ENCODE peak calls at places on chromosomes 16 and 17, in seven cellular contexts. V is GM12878, X is body of pancreas, H is ovary, A is tibial nerve, O is adrenal gland, D is heart left ventricle. Q is an unnamed sample.

GRCh38 chr17:43766413-43767052 is 7.9 kb upstream of the SOST start:
- DNase-seq in V (no peak), X (peak), H (peak), A (peak), O (peak), D (peak), Q (no peak)

GRCh38 chr17:68512967-68513474 is 791 bp downstream of the PRKAR1A start:
- DNase-seq in V (no peak), X (peak), H (no peak), A (peak), O (no peak), D (no peak), Q (peak)

GRCh38 chr16:17372383-17372782 is 98.4 kb downstream of the XYLT1 start:
- DNase-seq in V (no peak), X (no peak), H (no peak), A (no peak), O (no peak), D (no peak), Q (no peak)

GRCh38 chr16:69186642-69187386 is at the start of gene SNTB2:
- DNase-seq in V (peak), X (peak), H (peak), A (peak), O (peak), D (peak), Q (peak)

GRCh38 chr16:56204836-56205235 is 13.5 kb downstream of the GNAO1 start:
- DNase-seq in V (no peak), X (no peak), H (no peak), A (no peak), O (no peak), D (no peak), Q (no peak)

GRCh38 chr16:15915555-15916081 is 27.2 kb upstream of the CEP20 start:
- DNase-seq in V (no peak), X (no peak), H (no peak), A (no peak), O (no peak), D (no peak), Q (no peak)

GRCh38 chr16:53084736-53085538 is 30.1 kb downstream of the CHD9 start:
- DNase-seq in V (no peak), X (no peak), H (no peak), A (peak), O (peak), D (no peak), Q (no peak)

GRCh38 chr16:50244504-50245416 is 21.6 kb upstream of the ADCY7 start:
- DNase-seq in V (no peak), X (no peak), H (peak), A (no peak), O (peak), D (no peak), Q (peak)

GRCh38 chr16:85384831-85385462 is 228.2 kb upstream of the GSE1 start:
- DNase-seq in V (no peak), X (no peak), H (peak), A (no peak), O (no peak), D (peak), Q (no peak)

GRCh38 chr16:51450913-51451312 is 299.8 kb upstream of the SALL1 start:
- DNase-seq in V (no peak), X (no peak), H (no peak), A (no peak), O (no peak), D (no peak), Q (no peak)

GRCh38 chr17:47701603-47702002 is 7.6 kb downstream of the TBKBP1 start:
- DNase-seq in V (no peak), X (no peak), H (no peak), A (no peak), O (no peak), D (no peak), Q (no peak)

GRCh38 chr16:70158261-70158939 is 15.2 kb upstream of the CLEC18C start:
- DNase-seq in V (no peak), X (no peak), H (no peak), A (no peak), O (peak), D (no peak), Q (no peak)

GRCh38 chr16:83701494-83701893 is 106.3 kb upstream of the HSBP1 start:
- DNase-seq in V (no peak), X (peak), H (no peak), A (no peak), O (no peak), D (peak), Q (peak)

GRCh38 chr17:48601528-48602430 is 3.0 kb downstream of the HOXB6 start:
- DNase-seq in V (no peak), X (no peak), H (no peak), A (no peak), O (no peak), D (no peak), Q (no peak)

GRCh38 chr17:57519199-57519598 is 225.9 kb downstream of the CCDC182 start:
- DNase-seq in V (no peak), X (no peak), H (no peak), A (no peak), O (no peak), D (no peak), Q (peak)

GRCh38 chr17:49575524-49576120 is at the start of gene NXPH3:
- DNase-seq in V (no peak), X (peak), H (peak), A (peak), O (no peak), D (peak), Q (peak)

GRCh38 chr17:47210105-47210504 is 957 bp downstream of the MYL4 start:
- DNase-seq in V (no peak), X (no peak), H (no peak), A (no peak), O (no peak), D (no peak), Q (no peak)

GRCh38 chr17:17547210-17547764 is 44.2 kb downstream of the PEMT start:
- DNase-seq in V (no peak), X (no peak), H (no peak), A (no peak), O (peak), D (peak), Q (no peak)

GRCh38 chr16:11004351-11004750 is 60.0 kb downstream of the CLEC16A start:
- DNase-seq in V (no peak), X (no peak), H (no peak), A (no peak), O (no peak), D (no peak), Q (no peak)

GRCh38 chr17:4636474-4637100 is 4.9 kb downstream of the ALOX15 start:
- DNase-seq in V (no peak), X (no peak), H (no peak), A (no peak), O (no peak), D (no peak), Q (no peak)

GRCh38 chr16:88731699-88732098 is 25.4 kb downstream of the CTU2 start:
- DNase-seq in V (no peak), X (no peak), H (no peak), A (no peak), O (no peak), D (no peak), Q (peak)

GRCh38 chr17:60468371-60468770 is 46.1 kb downstream of the CHCT1 start:
- DNase-seq in V (no peak), X (no peak), H (no peak), A (no peak), O (no peak), D (no peak), Q (no peak)

GRCh38 chr16:12091569-12092346 is 115.2 kb downstream of the SNX29 start:
- DNase-seq in V (no peak), X (no peak), H (peak), A (no peak), O (peak), D (no peak), Q (no peak)

GRCh38 chr16:3171181-3171854 is 16.7 kb upstream of the OR1F1 start:
- DNase-seq in V (no peak), X (no peak), H (no peak), A (no peak), O (no peak), D (no peak), Q (no peak)

GRCh38 chr17:57625957-57626356 is 119.1 kb downstream of the CCDC182 start:
- DNase-seq in V (no peak), X (no peak), H (no peak), A (no peak), O (no peak), D (no peak), Q (no peak)

GRCh38 chr16:79525132-79525531 is 75.4 kb downstream of the MAF start:
- DNase-seq in V (no peak), X (no peak), H (no peak), A (no peak), O (no peak), D (no peak), Q (no peak)

GRCh38 chr17:28996554-28997096 is 9.2 kb downstream of the SEZ6 start:
- DNase-seq in V (no peak), X (no peak), H (no peak), A (no peak), O (no peak), D (no peak), Q (no peak)

GRCh38 chr17:33267279-33267790 is 25.8 kb downstream of the ASIC2 start:
- DNase-seq in V (no peak), X (no peak), H (no peak), A (no peak), O (no peak), D (no peak), Q (no peak)

GRCh38 chr17:28580925-28581324 is 4.2 kb upstream of the ALDOC start:
- DNase-seq in V (no peak), X (no peak), H (no peak), A (no peak), O (no peak), D (no peak), Q (no peak)

GRCh38 chr16:8798174-8798527 is 512 bp downstream of the PMM2 start:
- DNase-seq in V (no peak), X (no peak), H (no peak), A (no peak), O (no peak), D (no peak), Q (no peak)
- TF ChIP-seq POLR2A in V (no peak), X (no peak), H (no peak), A (no peak), O (no peak), D (no peak), Q (no peak)

DNA sequence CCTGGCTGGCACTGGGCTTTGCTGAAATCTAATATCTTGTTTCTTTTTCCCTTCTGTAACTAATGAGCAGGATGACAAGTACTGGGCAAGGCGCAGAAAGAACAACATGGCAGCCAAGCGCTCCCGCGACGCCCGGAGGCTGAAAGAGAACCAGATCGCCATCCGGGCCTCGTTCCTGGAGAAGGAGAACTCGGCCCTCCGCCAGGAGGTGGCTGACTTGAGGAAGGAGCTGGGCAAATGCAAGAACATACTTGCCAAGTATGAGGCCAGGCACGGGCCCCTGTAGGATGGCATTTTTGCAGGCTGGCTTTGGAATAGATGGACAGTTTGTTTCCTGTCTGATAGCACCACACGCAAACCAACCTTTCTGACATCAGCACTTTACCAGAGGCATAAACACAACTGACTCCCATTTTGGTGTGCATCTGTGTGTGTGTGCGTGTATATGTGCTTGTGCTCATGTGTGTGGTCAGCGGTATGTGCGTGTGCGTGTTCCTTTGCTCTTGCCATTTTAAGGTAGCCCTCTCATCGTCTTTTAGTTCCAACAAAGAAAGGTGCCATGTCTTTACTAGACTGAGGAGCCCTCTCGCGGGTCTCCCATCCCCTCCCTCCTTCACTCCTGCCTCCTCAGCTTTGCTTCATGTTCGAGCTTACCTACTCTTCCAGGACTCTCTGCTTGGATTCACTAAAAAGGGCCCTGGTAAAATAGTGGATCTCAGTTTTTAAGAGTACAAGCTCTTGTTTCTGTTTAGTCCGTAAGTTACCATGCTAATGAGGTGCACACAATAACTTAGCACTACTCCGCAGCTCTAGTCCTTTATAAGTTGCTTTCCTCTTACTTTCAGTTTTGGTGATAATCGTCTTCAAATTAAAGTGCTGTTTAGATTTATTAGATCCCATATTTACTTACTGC is 56.1 kb downstream of the HLF start:
- DNase-seq in V (no peak), X (no peak), H (no peak), A (no peak), O (no peak), D (no peak), Q (no peak)
- TF ChIP-seq POLR2A in V (no peak), X (no peak), H (no peak), A (no peak), O (no peak), D (no peak), Q (no peak)

DNA sequence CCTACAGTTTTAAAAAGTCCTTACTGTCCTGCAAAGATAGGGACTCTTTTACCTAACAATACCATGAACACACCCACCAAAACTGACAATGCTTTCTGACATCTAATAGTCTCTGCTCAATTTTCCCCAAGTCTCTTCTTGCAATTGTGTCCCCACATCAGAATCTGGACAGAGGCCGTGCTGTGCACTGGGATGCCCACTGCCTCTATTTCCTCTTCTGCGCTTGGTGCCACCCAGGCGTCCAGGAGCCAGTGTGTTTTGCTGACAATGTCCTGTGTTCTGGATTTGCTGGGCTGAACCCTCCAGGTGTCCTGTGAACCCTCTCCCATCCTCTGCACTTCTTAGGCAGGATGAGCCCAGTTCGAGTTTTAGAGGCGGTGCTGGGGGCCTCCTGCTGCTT is 6.4 kb upstream of the ARHGDIA start:
- DNase-seq in V (no peak), X (no peak), H (no peak), A (no peak), O (no peak), D (no peak), Q (no peak)
- TF ChIP-seq POLR2A in V (peak), X (no peak), H (no peak), A (no peak), O (no peak), D (no peak), Q (no peak)

DNA sequence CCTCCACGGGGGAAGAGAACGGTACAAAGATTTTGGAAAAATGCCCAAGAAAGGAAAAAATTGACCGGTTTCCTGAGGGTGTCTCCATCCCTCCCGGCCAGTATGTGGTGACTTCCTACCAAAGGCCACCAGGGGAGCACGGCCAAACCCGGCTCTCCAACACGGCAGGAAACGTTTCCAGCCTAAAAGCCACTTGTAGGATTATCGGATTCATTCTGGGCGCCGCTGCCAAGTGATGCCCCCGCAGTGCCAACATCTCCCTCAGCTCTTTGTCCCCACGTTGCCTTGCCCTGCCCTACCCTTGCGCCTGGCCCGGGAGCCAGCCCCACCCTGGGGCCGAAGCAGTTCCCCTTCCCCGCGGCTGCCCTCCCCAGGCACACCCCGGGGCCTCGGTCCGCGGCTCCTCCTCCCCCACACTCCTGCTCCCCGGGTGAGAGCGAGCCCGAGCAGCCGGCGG is 713 bp downstream of the CRK start:
- DNase-seq in V (no peak), X (peak), H (peak), A (peak), O (peak), D (peak), Q (no peak)
- TF ChIP-seq POLR2A in V (no peak), X (no peak), H (no peak), A (peak), O (peak), D (no peak), Q (peak)

GRCh38 chr17:39627170-39627716 is 491 bp downstream of the PPP1R1B start:
- DNase-seq in V (no peak), X (no peak), H (no peak), A (no peak), O (no peak), D (no peak), Q (no peak)

GRCh38 chr17:39626171-39626670 is 531 bp upstream of the PPP1R1B start:
- DNase-seq in V (no peak), X (no peak), H (no peak), A (no peak), O (no peak), D (no peak), Q (no peak)

GRCh38 chr17:39625198-39625769 is 1.5 kb upstream of the PPP1R1B start:
- DNase-seq in V (no peak), X (no peak), H (no peak), A (no peak), O (no peak), D (no peak), Q (no peak)

GRCh38 chr17:39627717-39628516 is 1.2 kb downstream of the PPP1R1B start:
- DNase-seq in V (no peak), X (no peak), H (no peak), A (no peak), O (no peak), D (no peak), Q (no peak)

DNA sequence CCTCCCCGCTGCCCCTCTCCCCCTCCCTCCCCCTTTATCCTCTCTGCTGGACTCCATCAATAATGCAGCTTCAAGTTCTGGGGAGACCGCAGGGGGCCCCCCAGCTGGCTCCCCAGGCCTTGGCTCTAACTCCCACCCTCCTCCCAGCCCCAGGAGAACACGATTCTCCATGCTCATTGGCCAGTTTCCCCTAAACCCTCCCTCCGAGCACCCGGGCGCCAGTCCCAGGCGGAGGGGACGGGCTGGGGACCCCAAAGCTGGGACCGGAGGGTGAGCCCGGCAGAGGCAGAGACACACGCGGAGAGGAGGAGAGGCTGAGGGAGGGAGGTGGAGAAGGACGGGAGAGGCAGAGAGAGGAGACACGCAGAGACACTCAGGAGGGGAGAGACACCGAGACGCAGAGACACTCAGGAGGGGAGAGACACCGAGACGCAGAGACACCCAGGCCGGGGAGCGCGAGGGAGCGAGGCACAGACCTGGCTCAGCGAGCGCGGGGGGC is at the start of gene PPP1R1B:
- DNase-seq in V (no peak), X (no peak), H (no peak), A (no peak), O (no peak), D (no peak), Q (no peak)
- TF ChIP-seq POLR2A in V (no peak), X (peak), H (no peak), A (no peak), O (no peak), D (no peak), Q (no peak)

GRCh38 chr17:75271233-75271954 is 363 bp upstream of the MIF4GD start:
- DNase-seq in V (no peak), X (peak), H (peak), A (peak), O (peak), D (peak), Q (peak)
- TF ChIP-seq POLR2A in V (peak), X (no peak), H (no peak), A (no peak), O (no peak), D (peak), Q (peak)

GRCh38 chr17:20908373-20909273 is 134.2 kb downstream of the USP22 start:
- DNase-seq in V (peak), X (peak), H (peak), A (peak), O (peak), D (peak), Q (peak)
- TF ChIP-seq POLR2A in V (peak), X (peak), H (peak), A (peak), O (peak), D (peak), Q (peak)

GRCh38 chr16:67528222-67528869 is at the start of gene RIPOR1:
- DNase-seq in V (no peak), X (peak), H (peak), A (no peak), O (peak), D (peak), Q (no peak)

GRCh38 chr16:67531247-67531646 is 2.6 kb downstream of the RIPOR1 start:
- DNase-seq in V (no peak), X (no peak), H (no peak), A (no peak), O (no peak), D (no peak), Q (no peak)

GRCh38 chr16:67529639-67530012 is 997 bp downstream of the RIPOR1 start:
- DNase-seq in V (no peak), X (peak), H (peak), A (no peak), O (no peak), D (no peak), Q (no peak)

GRCh38 chr16:67530013-67530939 is 1.6 kb downstream of the RIPOR1 start:
- DNase-seq in V (no peak), X (peak), H (peak), A (peak), O (peak), D (peak), Q (peak)

DNA sequence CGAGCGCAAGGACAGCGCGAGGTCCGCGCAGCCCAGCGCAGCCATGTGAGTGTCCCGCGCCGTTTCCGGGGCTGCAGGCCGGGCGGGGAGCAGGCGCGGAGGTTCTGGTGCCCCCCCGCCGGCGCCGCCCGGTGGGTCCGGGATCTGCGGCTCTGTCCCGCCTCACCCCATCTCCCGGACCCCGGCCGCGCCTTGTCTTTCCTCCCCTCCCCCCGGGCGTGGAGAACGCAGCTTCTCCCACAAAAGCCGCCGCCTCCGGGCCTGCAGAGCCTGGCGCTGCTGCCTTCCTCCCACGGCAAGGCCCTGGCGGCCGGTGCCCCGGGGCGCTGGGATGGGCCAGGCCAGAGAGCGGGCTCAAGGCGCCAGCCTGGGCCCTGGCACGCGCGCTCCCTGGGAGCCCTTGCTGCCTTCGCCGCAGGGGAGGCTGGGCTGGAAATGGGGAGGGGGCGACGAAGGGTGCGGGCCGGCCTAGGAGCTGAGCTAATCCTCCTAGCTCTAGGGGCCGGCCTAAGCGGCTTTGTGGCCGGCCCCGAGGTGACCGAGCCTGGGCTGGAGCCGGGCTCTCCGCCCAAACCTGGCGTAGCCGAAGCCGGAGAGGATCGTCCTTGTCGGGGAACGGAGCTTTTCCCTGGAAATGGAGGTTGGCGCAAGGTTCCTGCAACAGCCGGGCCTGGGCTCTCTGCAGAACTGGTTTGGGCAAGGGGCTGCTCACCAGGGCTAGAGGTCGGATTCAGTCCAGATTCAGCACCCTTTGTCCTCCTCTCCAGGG is 425 bp downstream of the RIPOR1 start:
- DNase-seq in V (no peak), X (peak), H (peak), A (no peak), O (no peak), D (peak), Q (no peak)
- TF ChIP-seq POLR2A in V (peak), X (peak), H (peak), A (peak), O (peak), D (peak), Q (peak)

GRCh38 chr17:7241783-7242716 is at the start of gene GABARAP:
- DNase-seq in V (peak), X (peak), H (peak), A (peak), O (peak), D (peak), Q (no peak)
- TF ChIP-seq POLR2A in V (peak), X (peak), H (peak), A (peak), O (peak), D (peak), Q (peak)